ENCODE peak calls at places on chromosomes 6 and 20, in eight cellular contexts. T is LHCN-M2, B is AG04450, G is NCI-H510A, R is progenitor cell of endocrine pancreas, D is neural crest cell, M is NCI-H1694, V is GM12892. U is an unnamed sample.

GRCh38 chr20:5549200-5549599 is 201.0 kb upstream of the SHLD1 start:
- DNase-seq in T (peak), B (no peak), G (no peak), R (no peak), D (no peak), M (no peak), V (no peak), U (no peak)

GRCh38 chr6:56245903-56246351 is 1.5 kb downstream of the COL21A1 start:
- DNase-seq in T (peak), B (no peak), G (no peak), R (no peak), D (no peak), M (no peak), V (no peak), U (no peak)

GRCh38 chr20:37095108-37095608 is 639 bp downstream of the RBL1 start:
- DNase-seq in T (peak), B (no peak), G (peak), R (no peak), D (no peak), M (no peak), V (peak), U (no peak)

GRCh38 chr20:17833036-17833674 is 133.4 kb downstream of the BANF2 start:
- DNase-seq in T (no peak), B (no peak), G (no peak), R (no peak), D (no peak), M (no peak), V (no peak), U (peak)

GRCh38 chr6:44554194-44554593 is 166.7 kb downstream of the CDC5L start:
- DNase-seq in T (no peak), B (no peak), G (no peak), R (no peak), D (no peak), M (no peak), V (no peak), U (no peak)

GRCh38 chr20:21230220-21230619 is 72.9 kb upstream of the XRN2 start:
- DNase-seq in T (no peak), B (no peak), G (no peak), R (no peak), D (no peak), M (no peak), V (no peak), U (no peak)

GRCh38 chr6:147170269-147170668 is 33.9 kb upstream of the STXBP5 start:
- DNase-seq in T (peak), B (peak), G (no peak), R (no peak), D (no peak), M (no peak), V (no peak), U (no peak)

GRCh38 chr6:25007269-25007699 is 71.5 kb upstream of the RIPOR2 start:
- DNase-seq in T (no peak), B (no peak), G (no peak), R (no peak), D (no peak), M (no peak), V (no peak), U (no peak)

GRCh38 chr6:30321692-30322388 is 4.9 kb upstream of the TRIM39 start:
- DNase-seq in T (no peak), B (no peak), G (no peak), R (no peak), D (no peak), M (no peak), V (no peak), U (no peak)

GRCh38 chr6:145247677-145248419 is 487.5 kb downstream of the EPM2A start:
- DNase-seq in T (peak), B (peak), G (no peak), R (no peak), D (no peak), M (no peak), V (no peak), U (no peak)

GRCh38 chr6:122071950-122072647 is 327.4 kb upstream of the HSF2 start:
- DNase-seq in T (peak), B (no peak), G (no peak), R (no peak), D (no peak), M (no peak), V (no peak), U (no peak)

GRCh38 chr6:13278184-13278583 is 50.2 kb downstream of the TBC1D7 start:
- DNase-seq in T (no peak), B (no peak), G (no peak), R (no peak), D (no peak), M (no peak), V (no peak), U (no peak)

GRCh38 chr20:13231031-13231752 is 10.1 kb downstream of the ISM1 start:
- DNase-seq in T (peak), B (no peak), G (no peak), R (no peak), D (no peak), M (no peak), V (no peak), U (no peak)

GRCh38 chr6:140774080-140774505 is 1358.6 kb upstream of the GJE1 start:
- DNase-seq in T (peak), B (peak), G (no peak), R (no peak), D (no peak), M (no peak), V (no peak), U (no peak)

GRCh38 chr20:37316116-37316774 is 26.8 kb downstream of the MANBAL start:
- DNase-seq in T (no peak), B (no peak), G (no peak), R (no peak), D (no peak), M (no peak), V (peak), U (no peak)

GRCh38 chr6:143058987-143059386 is 1.7 kb upstream of the AIG1 start:
- DNase-seq in T (peak), B (no peak), G (no peak), R (no peak), D (no peak), M (no peak), V (no peak), U (no peak)

GRCh38 chr6:29845405-29846006 is 17.9 kb downstream of the HLA-G start:
- DNase-seq in T (no peak), B (no peak), G (no peak), R (no peak), D (no peak), M (no peak), V (no peak), U (no peak)

GRCh38 chr6:72111611-72112010 is 225.3 kb downstream of the RIMS1 start:
- DNase-seq in T (no peak), B (no peak), G (no peak), R (no peak), D (no peak), M (no peak), V (no peak), U (no peak)

GRCh38 chr6:56490994-56491393 is 151.7 kb downstream of the DST start:
- DNase-seq in T (peak), B (no peak), G (no peak), R (no peak), D (no peak), M (no peak), V (no peak), U (no peak)

GRCh38 chr20:1463971-1464570 is 2.6 kb downstream of the NSFL1C start:
- DNase-seq in T (no peak), B (no peak), G (no peak), R (no peak), D (no peak), M (no peak), V (no peak), U (no peak)

GRCh38 chr6:32181890-32182529 is 2.0 kb downstream of the AGER start:
- DNase-seq in T (no peak), B (no peak), G (no peak), R (no peak), D (no peak), M (no peak), V (no peak), U (no peak)

GRCh38 chr6:17086469-17086868 is 15.4 kb upstream of the STMND1 start:
- DNase-seq in T (peak), B (peak), G (no peak), R (peak), D (peak), M (peak), V (no peak), U (peak)

GRCh38 chr20:57346477-57346876 is 4.6 kb upstream of the RAE1 start:
- DNase-seq in T (peak), B (peak), G (no peak), R (peak), D (peak), M (peak), V (no peak), U (peak)

GRCh38 chr6:17101422-17102257 is at the start of gene STMND1:
- DNase-seq in T (no peak), B (no peak), G (no peak), R (no peak), D (peak), M (peak), V (peak), U (peak)

U was measured in sigmoid colon.